ENCODE peak calls at places on chromosome 7, in four cellular contexts. One of them, this sample, is unnamed.

GRCh38 chr7:151306374-151306773 is 35.2 kb upstream of the NUB1 start:
- DNase-seq in heart left ventricle: no peak
- DNase-seq in NCI-H1092: no peak
- DNase-seq in occipital lobe: no peak
- DNase-seq in this sample: no peak

GRCh38 chr7:137169282-137169698 is 174.2 kb downstream of the PTN start:
- DNase-seq in heart left ventricle: peak
- DNase-seq in NCI-H1092: peak
- DNase-seq in occipital lobe: peak
- DNase-seq in this sample: peak

GRCh38 chr7:77684030-77684429 is 12.2 kb upstream of the RSBN1L start:
- DNase-seq in occipital lobe: no peak
- DNase-seq in heart left ventricle: peak
- DNase-seq in NCI-H1092: no peak
- DNase-seq in this sample: peak

GRCh38 chr7:94276797-94277196 is 117.9 kb upstream of the COL1A2 start:
- DNase-seq in NCI-H1092: no peak
- DNase-seq in heart left ventricle: no peak
- DNase-seq in occipital lobe: no peak
- DNase-seq in this sample: no peak

GRCh38 chr7:70457477-70458194 is 674.3 kb upstream of the GALNT17 start:
- DNase-seq in occipital lobe: no peak
- DNase-seq in NCI-H1092: no peak
- DNase-seq in heart left ventricle: no peak
- DNase-seq in this sample: no peak

GRCh38 chr7:69849268-69849667 is 251.0 kb downstream of the AUTS2 start:
- DNase-seq in NCI-H1092: no peak
- DNase-seq in occipital lobe: no peak
- DNase-seq in heart left ventricle: no peak
- DNase-seq in this sample: no peak

GRCh38 chr7:100544949-100545635 is 6.1 kb downstream of the AGFG2 start:
- DNase-seq in occipital lobe: peak
- DNase-seq in NCI-H1092: no peak
- DNase-seq in heart left ventricle: no peak
- DNase-seq in this sample: no peak

GRCh38 chr7:117741962-117742361 is 131.3 kb downstream of the CTTNBP2 start:
- DNase-seq in occipital lobe: no peak
- DNase-seq in heart left ventricle: no peak
- DNase-seq in NCI-H1092: no peak
- DNase-seq in this sample: no peak

GRCh38 chr7:88401009-88401623 is 94.4 kb upstream of the STEAP4 start:
- DNase-seq in occipital lobe: no peak
- DNase-seq in NCI-H1092: no peak
- DNase-seq in heart left ventricle: no peak
- DNase-seq in this sample: no peak

GRCh38 chr7:4788627-4789189 is 13.3 kb downstream of the AP5Z1 start:
- DNase-seq in occipital lobe: no peak
- DNase-seq in heart left ventricle: no peak
- DNase-seq in NCI-H1092: no peak
- DNase-seq in this sample: no peak

GRCh38 chr7:30699706-30700495 is 17.6 kb upstream of the CRHR2 start:
- DNase-seq in NCI-H1092: no peak
- DNase-seq in heart left ventricle: no peak
- DNase-seq in occipital lobe: no peak
- DNase-seq in this sample: no peak

GRCh38 chr7:157555921-157556320 is 219.1 kb downstream of the DNAJB6 start:
- DNase-seq in NCI-H1092: no peak
- DNase-seq in heart left ventricle: peak
- DNase-seq in occipital lobe: no peak
- DNase-seq in this sample: no peak

GRCh38 chr7:37284805-37285211 is 163.9 kb downstream of the ELMO1 start:
- DNase-seq in NCI-H1092: peak
- DNase-seq in heart left ventricle: peak
- DNase-seq in occipital lobe: peak
- DNase-seq in this sample: peak

GRCh38 chr7:147586110-147586509 is 1004.5 kb upstream of the C7orf33 start:
- DNase-seq in occipital lobe: no peak
- DNase-seq in NCI-H1092: no peak
- DNase-seq in heart left ventricle: no peak
- DNase-seq in this sample: no peak

GRCh38 chr7:518630-519428 is 817 bp downstream of the PDGFA start:
- DNase-seq in occipital lobe: peak
- DNase-seq in heart left ventricle: peak
- DNase-seq in NCI-H1092: no peak
- DNase-seq in this sample: peak

GRCh38 chr7:29113384-29114102 is 32.8 kb downstream of the CPVL start:
- DNase-seq in NCI-H1092: peak
- DNase-seq in occipital lobe: no peak
- DNase-seq in heart left ventricle: no peak
- DNase-seq in this sample: peak

GRCh38 chr7:27155816-27156507 is 513 bp downstream of the HOXA7 start:
- DNase-seq in heart left ventricle: no peak
- DNase-seq in occipital lobe: no peak
- DNase-seq in NCI-H1092: peak
- DNase-seq in this sample: no peak

GRCh38 chr7:26704786-26705185 is 159.6 kb downstream of the SKAP2 start:
- DNase-seq in occipital lobe: no peak
- DNase-seq in heart left ventricle: no peak
- DNase-seq in NCI-H1092: no peak
- DNase-seq in this sample: no peak

GRCh38 chr7:154776350-154776749 is 226.6 kb downstream of the PAXIP1 start:
- DNase-seq in heart left ventricle: no peak
- DNase-seq in NCI-H1092: no peak
- DNase-seq in occipital lobe: no peak
- DNase-seq in this sample: no peak

GRCh38 chr7:157394246-157395191 is 57.7 kb downstream of the DNAJB6 start:
- DNase-seq in heart left ventricle: no peak
- DNase-seq in NCI-H1092: no peak
- DNase-seq in occipital lobe: no peak
- DNase-seq in this sample: no peak

GRCh38 chr7:36047254-36047653 is 105.8 kb upstream of the EEPD1 start:
- DNase-seq in occipital lobe: no peak
- DNase-seq in heart left ventricle: no peak
- DNase-seq in NCI-H1092: no peak
- DNase-seq in this sample: no peak

GRCh38 chr7:78149787-78150186 is 351.2 kb downstream of the PHTF2 start:
- DNase-seq in heart left ventricle: no peak
- DNase-seq in occipital lobe: no peak
- DNase-seq in NCI-H1092: no peak
- DNase-seq in this sample: no peak

GRCh38 chr7:135291809-135292253 is 58.2 kb downstream of the STRA8 start:
- DNase-seq in heart left ventricle: no peak
- DNase-seq in NCI-H1092: no peak
- DNase-seq in occipital lobe: no peak
- DNase-seq in this sample: no peak

GRCh38 chr7:140476698-140477261 is 2.5 kb downstream of the MKRN1 start:
- DNase-seq in NCI-H1092: no peak
- DNase-seq in heart left ventricle: no peak
- DNase-seq in occipital lobe: no peak
- DNase-seq in this sample: no peak

GRCh38 chr7:10412426-10413019 is 561.1 kb upstream of the PHF14 start:
- DNase-seq in NCI-H1092: peak
- DNase-seq in heart left ventricle: no peak
- DNase-seq in occipital lobe: no peak
- DNase-seq in this sample: peak

GRCh38 chr7:95951997-95952795 is 179.8 kb downstream of the DYNC1I1 start:
- DNase-seq in NCI-H1092: no peak
- DNase-seq in occipital lobe: no peak
- DNase-seq in heart left ventricle: no peak
- DNase-seq in this sample: no peak

GRCh38 chr7:116122972-116123595 is 87.3 kb upstream of the TES start:
- DNase-seq in NCI-H1092: no peak
- DNase-seq in occipital lobe: no peak
- DNase-seq in heart left ventricle: no peak
- DNase-seq in this sample: peak

GRCh38 chr7:2851499-2851898 is 7.4 kb upstream of the GNA12 start:
- DNase-seq in occipital lobe: no peak
- DNase-seq in heart left ventricle: no peak
- DNase-seq in NCI-H1092: no peak
- DNase-seq in this sample: no peak

GRCh38 chr7:111987115-111987826 is 218.9 kb downstream of the DOCK4 start:
- DNase-seq in occipital lobe: no peak
- DNase-seq in heart left ventricle: no peak
- DNase-seq in NCI-H1092: no peak
- DNase-seq in this sample: no peak

GRCh38 chr7:152674860-152675760 is 831 bp downstream of the XRCC2 start:
- DNase-seq in occipital lobe: no peak
- DNase-seq in NCI-H1092: peak
- DNase-seq in heart left ventricle: no peak
- DNase-seq in this sample: no peak

GRCh38 chr7:27636326-27637006 is 26.2 kb downstream of the HIBADH start:
- DNase-seq in heart left ventricle: no peak
- DNase-seq in occipital lobe: no peak
- DNase-seq in NCI-H1092: peak
- DNase-seq in this sample: no peak

GRCh38 chr7:121041516-121042148 is 53.1 kb downstream of the CPED1 start:
- DNase-seq in heart left ventricle: no peak
- DNase-seq in occipital lobe: no peak
- DNase-seq in NCI-H1092: peak
- DNase-seq in this sample: no peak

GRCh38 chr7:51633006-51633405 is 316.4 kb upstream of the COBL start:
- DNase-seq in heart left ventricle: no peak
- DNase-seq in NCI-H1092: no peak
- DNase-seq in occipital lobe: no peak
- DNase-seq in this sample: no peak

GRCh38 chr7:131225619-131226101 is 102.0 kb upstream of the MKLN1 start:
- DNase-seq in heart left ventricle: peak
- DNase-seq in NCI-H1092: no peak
- DNase-seq in occipital lobe: no peak
- DNase-seq in this sample: peak